ENCODE peak calls at places on chromosomes 7 and 10, in nine cellular contexts. Q is right atrium auricular region; K is RWPE2; C is right cardiac atrium; F is IMR-90; J is CD8-positive, alpha-beta T cell; T is stomach; N is caudate nucleus; W is breast epithelium. M is an unnamed sample.

GRCh38 chr10:113362645-113363091 is 190.2 kb upstream of the HABP2 start:
- DNase-seq in K (no peak), W (no peak), F (no peak), T (no peak), J (no peak), C (peak; percentile 33), N (no peak), Q (peak; percentile 80), M (no peak)

GRCh38 chr10:17396004-17396403 is 58.4 kb downstream of the ST8SIA6 start:
- DNase-seq in Q (no peak), J (no peak), N (no peak), C (no peak), W (no peak), T (no peak), F (no peak), K (no peak), M (no peak)

GRCh38 chr7:82507365-82507975 is 63.9 kb upstream of the CACNA2D1 start:
- DNase-seq in C (no peak), F (no peak), W (no peak), N (no peak), K (no peak), J (no peak), Q (no peak), T (no peak), M (no peak)

GRCh38 chr7:80428161-80429054 is 83.5 kb downstream of the GNAT3 start:
- DNase-seq in J (no peak), F (peak; percentile 79), C (no peak), T (no peak), W (no peak), N (no peak), K (no peak), Q (no peak), M (no peak)

GRCh38 chr10:110349826-110350225 is 45.1 kb upstream of the SMNDC1 start:
- DNase-seq in K (no peak), N (no peak), W (no peak), Q (no peak), F (no peak), J (no peak), T (no peak), C (no peak), M (no peak)

GRCh38 chr7:47377741-47378140 is 204.2 kb downstream of the TNS3 start:
- DNase-seq in F (no peak), Q (no peak), W (no peak), T (no peak), N (no peak), C (no peak), K (no peak), J (no peak), M (no peak)

GRCh38 chr10:15439381-15439837 is 68.3 kb upstream of the FAM171A1 start:
- DNase-seq in K (no peak), C (peak; percentile 80), J (no peak), N (no peak), F (peak; percentile 11), T (no peak), Q (peak; percentile 91), W (no peak), M (no peak)

GRCh38 chr7:28356619-28357018 is 55.7 kb upstream of the CREB5 start:
- DNase-seq in N (no peak), K (no peak), F (no peak), C (no peak), W (no peak), J (no peak), T (no peak), Q (no peak), M (no peak)

GRCh38 chr7:28509256-28510021 is 97.1 kb downstream of the CREB5 start:
- DNase-seq in J (no peak), W (no peak), K (no peak), C (no peak), F (no peak), N (no peak), Q (no peak), T (no peak), M (no peak)

GRCh38 chr7:19143930-19144574 is 1.2 kb downstream of the FERD3L start:
- DNase-seq in Q (no peak), F (no peak), W (no peak), J (no peak), N (no peak), T (no peak), C (no peak), K (peak; percentile 22), M (no peak)

GRCh38 chr10:76543655-76544054 is 1094.0 kb downstream of the KCNMA1 start:
- DNase-seq in Q (no peak), W (no peak), J (no peak), T (no peak), C (no peak), K (no peak), N (no peak), F (peak; percentile 30), M (no peak)

GRCh38 chr10:11808808-11809207 is 14.3 kb upstream of the PROSER2 start:
- DNase-seq in C (no peak), W (no peak), J (no peak), K (no peak), N (no peak), F (no peak), T (no peak), Q (no peak), M (no peak)

GRCh38 chr7:92837214-92837749 is 909 bp upstream of the CDK6 start:
- DNase-seq in J (no peak), T (no peak), K (no peak), Q (no peak), F (peak; percentile 35), W (no peak), N (no peak), C (no peak), M (no peak)

GRCh38 chr10:63722537-63722936 is 201.3 kb downstream of the REEP3 start:
- DNase-seq in J (no peak), Q (peak; percentile 80), F (peak; percentile 64), K (no peak), T (no peak), W (peak; percentile 58), N (no peak), C (peak; percentile 50), M (no peak)
- H3K27ac ChIP-seq in J (no peak overlapping the region), Q (peak overlapping the region; percentile 66), F (no peak overlapping the region), K (no peak overlapping the region), T (peak overlapping the region; percentile 72), W (peak overlapping the region; percentile 90), N (no peak overlapping the region), C (peak overlapping the region; percentile 72), M (no peak overlapping the region)

GRCh38 chr10:112298581-112298980 is 15.4 kb downstream of the TECTB start:
- DNase-seq in C (no peak), J (no peak), T (no peak), Q (no peak), F (no peak), N (no peak), W (no peak), K (no peak), M (no peak)
- H3K27ac ChIP-seq in C (no peak overlapping the region), J (no peak overlapping the region), T (no peak overlapping the region), Q (no peak overlapping the region), F (no peak overlapping the region), N (no peak overlapping the region), W (no peak overlapping the region), K (no peak overlapping the region), M (no peak overlapping the region)

GRCh38 chr10:131979336-131979735 is 2.4 kb downstream of the BNIP3 start:
- DNase-seq in T (no peak), K (no peak), Q (no peak), F (no peak), C (no peak), W (peak; percentile 28), J (no peak), N (no peak), M (no peak)

GRCh38 chr10:131980757-131981428 is 830 bp downstream of the BNIP3 start:
- DNase-seq in W (peak; percentile 51), C (no peak), F (no peak), Q (no peak), K (no peak), T (no peak), J (no peak), N (no peak), M (no peak)

GRCh38 chr10:131978851-131979250 is 2.9 kb downstream of the BNIP3 start:
- DNase-seq in K (no peak), N (no peak), J (no peak), T (no peak), C (no peak), Q (no peak), W (peak; percentile 43), F (no peak), M (no peak)

GRCh38 chr10:131980321-131980720 is 1.4 kb downstream of the BNIP3 start:
- DNase-seq in J (no peak), T (no peak), F (no peak), N (no peak), Q (no peak), C (no peak), K (no peak), W (peak; percentile 2), M (no peak)

DNA sequence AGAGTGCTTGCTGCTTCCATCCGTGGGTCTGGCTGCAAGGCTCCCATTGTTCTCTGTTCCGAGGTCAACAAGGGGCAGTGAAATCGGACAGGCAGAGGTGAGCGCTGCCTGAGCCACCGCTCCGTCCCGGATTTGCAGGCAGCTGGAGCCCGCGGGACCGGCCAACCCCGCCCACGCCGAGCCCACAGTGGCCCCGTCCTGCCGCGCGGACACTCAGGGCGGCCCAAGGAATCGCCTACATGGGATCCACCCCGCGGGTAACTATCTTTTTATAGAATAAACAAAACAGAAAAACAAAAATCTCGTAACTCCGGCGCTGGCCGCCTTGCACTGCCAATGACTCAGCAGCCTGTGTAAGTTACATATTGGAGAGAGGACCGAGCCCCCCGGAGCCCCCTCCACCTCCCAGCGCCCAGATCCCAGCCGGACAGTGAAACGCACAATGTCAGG is 1.9 kb downstream of the BNIP3 start:
- DNase-seq in K (no peak), Q (no peak), F (peak; percentile 40), N (no peak), C (peak; percentile 53), T (peak; percentile 44), J (no peak), W (peak; percentile 56), M (no peak)
- H3K27ac ChIP-seq in K (peak overlapping the region; percentile 51), Q (peak overlapping the region; percentile 48), F (peak overlapping the region; percentile 76), N (no peak overlapping the region), C (no peak overlapping the region), T (no peak overlapping the region), J (no peak overlapping the region), W (peak overlapping the region; percentile 13), M (peak overlapping the region; percentile 27)

GRCh38 chr7:159071260-159071659 is 73.4 kb downstream of the VIPR2 start:
- DNase-seq in C (no peak), T (no peak), N (no peak), F (no peak), Q (no peak), J (no peak), W (no peak), K (peak; percentile 19), M (no peak)

GRCh38 chr7:159070422-159071148 is 74.1 kb downstream of the VIPR2 start:
- DNase-seq in Q (no peak), C (no peak), F (no peak), T (no peak), J (peak; percentile 16), N (no peak), W (no peak), K (no peak), M (no peak)

GRCh38 chr7:159066816-159067601 is 77.7 kb downstream of the VIPR2 start:
- DNase-seq in K (peak; percentile 39), N (no peak), F (no peak), Q (no peak), J (no peak), W (no peak), C (no peak), T (no peak), M (no peak)

GRCh38 chr7:159067870-159068787 is 76.5 kb downstream of the VIPR2 start:
- DNase-seq in Q (peak; percentile 88), T (no peak), W (no peak), J (peak; percentile 13), F (no peak), C (peak; percentile 87), N (no peak), K (peak; percentile 33), M (no peak)

GRCh38 chr7:159068893-159069448 is 75.7 kb downstream of the VIPR2 start:
- DNase-seq in T (no peak), N (no peak), K (peak; percentile 20), F (no peak), W (no peak), Q (no peak), C (no peak), J (no peak), M (no peak)
- H3K27ac ChIP-seq in T (peak overlapping the region; percentile 69), N (no peak overlapping the region), K (no peak overlapping the region), F (no peak overlapping the region), W (no peak overlapping the region), Q (peak overlapping the region; percentile 81), C (peak overlapping the region; percentile 77), J (no peak overlapping the region), M (no peak overlapping the region)